ENCODE peak calls at places on chromosome 14, in six cellular contexts. One of them, this sample, is unnamed.

GRCh38 chr14:100903672-100904185 is at the start of gene RTL1:
- DNase-seq in endothelial cell of umbilical vein: no peak
- DNase-seq in iPS-NIHi11: no peak
- DNase-seq in IMR-90: no peak
- DNase-seq in activated gamma-delta T cell treated with anti-CD3 and anti-CD28 coated beads, Interleukin-2, amount 50 U/mL, for 16 hours: no peak
- DNase-seq in GM10248: no peak
- DNase-seq in this sample: no peak

GRCh38 chr14:106691601-106692291 is 1165.4 kb downstream of the TMEM121 start:
- DNase-seq in activated gamma-delta T cell treated with anti-CD3 and anti-CD28 coated beads, Interleukin-2, amount 50 U/mL, for 16 hours: peak
- DNase-seq in endothelial cell of umbilical vein: no peak
- DNase-seq in iPS-NIHi11: no peak
- DNase-seq in GM10248: peak
- DNase-seq in IMR-90: no peak
- DNase-seq in this sample: no peak

GRCh38 chr14:67413806-67414769 is 2.1 kb upstream of the PLEK2 start:
- DNase-seq in iPS-NIHi11: no peak
- DNase-seq in GM10248: no peak
- DNase-seq in activated gamma-delta T cell treated with anti-CD3 and anti-CD28 coated beads, Interleukin-2, amount 50 U/mL, for 16 hours: peak
- DNase-seq in endothelial cell of umbilical vein: peak
- DNase-seq in IMR-90: peak
- DNase-seq in this sample: peak

GRCh38 chr14:72812292-72812851 is 81.5 kb downstream of the DPF3 start:
- DNase-seq in endothelial cell of umbilical vein: no peak
- DNase-seq in IMR-90: no peak
- DNase-seq in GM10248: no peak
- DNase-seq in iPS-NIHi11: peak
- DNase-seq in activated gamma-delta T cell treated with anti-CD3 and anti-CD28 coated beads, Interleukin-2, amount 50 U/mL, for 16 hours: no peak
- DNase-seq in this sample: no peak

GRCh38 chr14:21105095-21105494 is 4.2 kb downstream of the TMEM253 start:
- DNase-seq in GM10248: peak
- DNase-seq in IMR-90: no peak
- DNase-seq in endothelial cell of umbilical vein: no peak
- DNase-seq in activated gamma-delta T cell treated with anti-CD3 and anti-CD28 coated beads, Interleukin-2, amount 50 U/mL, for 16 hours: no peak
- DNase-seq in iPS-NIHi11: no peak
- DNase-seq in this sample: no peak

GRCh38 chr14:95935228-95935822 is 58.7 kb downstream of the TUNAR start:
- DNase-seq in iPS-NIHi11: peak
- DNase-seq in activated gamma-delta T cell treated with anti-CD3 and anti-CD28 coated beads, Interleukin-2, amount 50 U/mL, for 16 hours: no peak
- DNase-seq in IMR-90: peak
- DNase-seq in endothelial cell of umbilical vein: peak
- DNase-seq in GM10248: no peak
- DNase-seq in this sample: no peak

GRCh38 chr14:91413547-91414474 is 3.8 kb downstream of the CCDC88C start:
- DNase-seq in activated gamma-delta T cell treated with anti-CD3 and anti-CD28 coated beads, Interleukin-2, amount 50 U/mL, for 16 hours: no peak
- DNase-seq in IMR-90: no peak
- DNase-seq in iPS-NIHi11: peak
- DNase-seq in GM10248: no peak
- DNase-seq in endothelial cell of umbilical vein: no peak
- DNase-seq in this sample: no peak

GRCh38 chr14:44785096-44785495 is 176.7 kb downstream of the KLHL28 start:
- DNase-seq in endothelial cell of umbilical vein: no peak
- DNase-seq in activated gamma-delta T cell treated with anti-CD3 and anti-CD28 coated beads, Interleukin-2, amount 50 U/mL, for 16 hours: no peak
- DNase-seq in iPS-NIHi11: no peak
- DNase-seq in IMR-90: peak
- DNase-seq in GM10248: no peak
- DNase-seq in this sample: no peak

GRCh38 chr14:64465856-64466554 is 706 bp downstream of the AKAP5 start:
- DNase-seq in endothelial cell of umbilical vein: peak
- DNase-seq in activated gamma-delta T cell treated with anti-CD3 and anti-CD28 coated beads, Interleukin-2, amount 50 U/mL, for 16 hours: no peak
- DNase-seq in IMR-90: peak
- DNase-seq in GM10248: no peak
- DNase-seq in iPS-NIHi11: peak
- DNase-seq in this sample: no peak

GRCh38 chr14:91872517-91873470 is 5.5 kb upstream of the TC2N start:
- DNase-seq in IMR-90: peak
- DNase-seq in activated gamma-delta T cell treated with anti-CD3 and anti-CD28 coated beads, Interleukin-2, amount 50 U/mL, for 16 hours: no peak
- DNase-seq in endothelial cell of umbilical vein: peak
- DNase-seq in iPS-NIHi11: peak
- DNase-seq in GM10248: no peak
- DNase-seq in this sample: no peak

GRCh38 chr14:41605550-41606248 is 977 bp upstream of the LRFN5 start:
- DNase-seq in GM10248: no peak
- DNase-seq in endothelial cell of umbilical vein: no peak
- DNase-seq in iPS-NIHi11: peak
- DNase-seq in activated gamma-delta T cell treated with anti-CD3 and anti-CD28 coated beads, Interleukin-2, amount 50 U/mL, for 16 hours: no peak
- DNase-seq in IMR-90: peak
- DNase-seq in this sample: no peak

GRCh38 chr14:25607095-25607657 is 557.2 kb upstream of the STXBP6 start:
- DNase-seq in IMR-90: no peak
- DNase-seq in iPS-NIHi11: peak
- DNase-seq in activated gamma-delta T cell treated with anti-CD3 and anti-CD28 coated beads, Interleukin-2, amount 50 U/mL, for 16 hours: no peak
- DNase-seq in endothelial cell of umbilical vein: no peak
- DNase-seq in GM10248: no peak
- DNase-seq in this sample: no peak

GRCh38 chr14:67533754-67534085 is 630 bp downstream of the PLEKHH1 start:
- DNase-seq in activated gamma-delta T cell treated with anti-CD3 and anti-CD28 coated beads, Interleukin-2, amount 50 U/mL, for 16 hours: no peak
- DNase-seq in IMR-90: no peak
- DNase-seq in endothelial cell of umbilical vein: no peak
- DNase-seq in GM10248: no peak
- DNase-seq in iPS-NIHi11: no peak
- DNase-seq in this sample: no peak

GRCh38 chr14:75437201-75438143 is 9.7 kb downstream of the JDP2 start:
- DNase-seq in activated gamma-delta T cell treated with anti-CD3 and anti-CD28 coated beads, Interleukin-2, amount 50 U/mL, for 16 hours: no peak
- DNase-seq in endothelial cell of umbilical vein: no peak
- DNase-seq in GM10248: no peak
- DNase-seq in IMR-90: no peak
- DNase-seq in iPS-NIHi11: no peak
- DNase-seq in this sample: no peak